ENCODE peak calls at places on chromosomes 1 and 21, in nine cellular contexts. T, L, F, V, Q, O, D, I and X are unnamed samples.

GRCh38 chr1:112504666-112505399 is 3.9 kb upstream of the WNT2B start:
- DNase-seq in T (no peak), L (no peak), F (no peak), V (no peak), Q (no peak), O (no peak), D (no peak), I (no peak), X (no peak)

GRCh38 chr1:188023206-188023605 is 1194.5 kb downstream of the PLA2G4A start:
- DNase-seq in T (no peak), L (no peak), F (no peak), V (peak), Q (no peak), O (no peak), D (no peak), I (no peak), X (peak)

GRCh38 chr1:230109871-230110667 is 43.0 kb downstream of the GALNT2 start:
- DNase-seq in T (no peak), L (no peak), F (no peak), V (no peak), Q (peak), O (no peak), D (no peak), I (no peak), X (no peak)

GRCh38 chr1:200258447-200259375 is 151.1 kb downstream of the ZNF281 start:
- DNase-seq in T (no peak), L (no peak), F (no peak), V (no peak), Q (no peak), O (no peak), D (peak), I (no peak), X (peak)

GRCh38 chr1:29256979-29257804 is 20.9 kb downstream of the PTPRU start:
- DNase-seq in T (peak), L (no peak), F (no peak), V (peak), Q (peak), O (no peak), D (peak), I (no peak), X (peak)

GRCh38 chr1:30512253-30512921 is 211.0 kb downstream of the MATN1 start:
- DNase-seq in T (no peak), L (no peak), F (no peak), V (peak), Q (no peak), O (no peak), D (peak), I (no peak), X (no peak)

GRCh38 chr1:54994355-54994990 is 4.3 kb upstream of the BSND start:
- DNase-seq in T (no peak), L (no peak), F (no peak), V (no peak), Q (no peak), O (no peak), D (no peak), I (no peak), X (no peak)

GRCh38 chr1:171881466-171881865 is 40.2 kb downstream of the DNM3 start:
- DNase-seq in T (no peak), L (peak), F (no peak), V (no peak), Q (no peak), O (no peak), D (no peak), I (no peak), X (no peak)

GRCh38 chr1:193762276-193762675 is 575.9 kb upstream of the B3GALT2 start:
- DNase-seq in T (no peak), L (no peak), F (no peak), V (no peak), Q (no peak), O (no peak), D (no peak), I (no peak), X (no peak)

GRCh38 chr1:998905-999796 is 746 bp downstream of the HES4 start:
- DNase-seq in T (peak), L (peak), F (no peak), V (no peak), Q (peak), O (no peak), D (no peak), I (no peak), X (peak)

GRCh38 chr1:239987103-239987745 is 104.5 kb upstream of the FMN2 start:
- DNase-seq in T (peak), L (peak), F (peak), V (peak), Q (no peak), O (no peak), D (peak), I (peak), X (peak)

GRCh38 chr1:203619091-203619780 is 7.4 kb upstream of the ATP2B4 start:
- DNase-seq in T (no peak), L (no peak), F (no peak), V (no peak), Q (no peak), O (no peak), D (no peak), I (no peak), X (no peak)

GRCh38 chr1:12113433-12114339 is 50.6 kb downstream of the TNFRSF8 start:
- DNase-seq in T (no peak), L (no peak), F (no peak), V (peak), Q (no peak), O (no peak), D (peak), I (no peak), X (peak)

GRCh38 chr21:46667191-46667734 is 31.8 kb downstream of the PRMT2 start:
- DNase-seq in T (no peak), L (no peak), F (no peak), V (peak), Q (no peak), O (no peak), D (peak), I (no peak), X (peak)

GRCh38 chr1:53602376-53602775 is 136.6 kb downstream of the GLIS1 start:
- DNase-seq in T (peak), L (no peak), F (no peak), V (no peak), Q (peak), O (no peak), D (no peak), I (no peak), X (no peak)

GRCh38 chr1:173195596-173196088 is 11.5 kb downstream of the TNFSF4 start:
- DNase-seq in T (no peak), L (no peak), F (no peak), V (no peak), Q (no peak), O (no peak), D (no peak), I (no peak), X (no peak)

GRCh38 chr1:224377676-224378006 is 21.0 kb downstream of the CNIH4 start:
- DNase-seq in T (no peak), L (no peak), F (no peak), V (peak), Q (no peak), O (peak), D (peak), I (no peak), X (peak)

GRCh38 chr1:94633051-94633450 is 91.5 kb upstream of the F3 start:
- DNase-seq in T (no peak), L (peak), F (no peak), V (no peak), Q (no peak), O (no peak), D (peak), I (peak), X (peak)

GRCh38 chr1:85282424-85282823 is 6.0 kb upstream of the BCL10 start:
- DNase-seq in T (no peak), L (no peak), F (no peak), V (no peak), Q (no peak), O (no peak), D (no peak), I (no peak), X (no peak)

GRCh38 chr1:33424205-33424604 is 6.7 kb downstream of the PHC2 start:
- DNase-seq in T (no peak), L (no peak), F (no peak), V (peak), Q (no peak), O (no peak), D (peak), I (peak), X (no peak)

GRCh38 chr1:238647877-238648276 is 738.5 kb upstream of the CHRM3 start:
- DNase-seq in T (no peak), L (no peak), F (no peak), V (peak), Q (no peak), O (peak), D (peak), I (peak), X (peak)

GRCh38 chr1:168631671-168632400 is 55.4 kb downstream of the XCL1 start:
- DNase-seq in T (no peak), L (no peak), F (no peak), V (no peak), Q (no peak), O (no peak), D (no peak), I (no peak), X (no peak)

GRCh38 chr1:202462342-202463076 is 114.0 kb downstream of the PPP1R12B start:
- DNase-seq in T (no peak), L (no peak), F (no peak), V (no peak), Q (no peak), O (no peak), D (no peak), I (no peak), X (no peak)

DNA sequence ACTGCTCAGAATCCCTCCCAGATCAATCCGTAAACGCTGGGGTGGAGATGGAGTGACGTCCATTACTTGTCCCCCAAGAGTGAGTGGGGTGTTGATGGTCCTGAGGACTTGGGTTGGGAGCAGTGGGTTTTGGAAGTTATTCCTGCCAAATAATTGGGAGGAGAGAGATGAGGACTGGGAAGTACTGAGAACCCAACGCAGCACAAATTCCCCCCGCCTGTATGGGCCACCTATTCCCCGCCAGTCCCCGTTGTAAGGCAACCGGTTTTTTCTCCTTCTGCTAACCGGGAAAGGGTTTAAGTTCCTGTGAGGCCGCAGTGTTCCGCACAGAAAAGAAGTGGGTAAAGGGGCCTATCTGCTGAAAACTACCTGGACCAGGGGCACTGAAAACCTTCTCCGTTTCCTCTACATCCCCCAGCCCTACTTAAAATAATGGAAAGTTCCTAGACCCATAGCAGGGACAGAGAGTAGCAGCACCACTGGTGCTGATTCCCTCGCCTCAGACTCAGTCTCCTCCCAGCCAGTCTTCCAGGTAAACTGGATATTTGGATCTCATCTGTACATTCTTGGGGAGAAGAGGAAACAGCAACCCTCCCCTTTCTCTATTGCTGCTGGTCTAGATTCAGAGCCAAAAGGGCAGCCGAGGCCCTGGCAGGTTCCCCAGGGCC is 738 bp downstream of the LURAP1 start:
- DNase-seq in T (no peak), L (no peak), F (no peak), V (no peak), Q (no peak), O (no peak), D (no peak), I (no peak), X (no peak)
- H3K4me3 ChIP-seq in T (no peak), L (no peak), F (peak), V (peak), Q (peak), O (peak), D (peak), I (peak), X (peak)

DNA sequence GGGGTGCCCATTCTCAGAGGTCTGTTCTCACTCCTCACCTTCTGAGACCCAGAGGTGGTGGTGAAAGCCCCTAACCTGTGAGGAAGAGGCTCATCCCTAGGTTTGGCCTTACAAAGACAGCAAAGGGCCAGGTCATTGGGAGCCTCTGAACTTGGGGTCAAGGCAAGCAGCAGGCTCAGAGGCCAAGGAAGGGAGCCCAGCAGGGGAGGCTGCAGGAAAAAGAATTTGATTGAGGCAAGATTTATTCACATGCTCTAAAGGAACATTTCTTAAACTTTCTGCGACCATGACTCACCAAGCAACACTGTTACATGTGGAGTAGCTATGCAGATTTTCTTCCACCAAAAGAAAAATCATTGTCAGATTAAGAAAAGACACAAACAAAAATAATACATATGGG is 132.5 kb upstream of the SYT6 start:
- DNase-seq in T (no peak), L (no peak), F (no peak), V (peak), Q (no peak), O (no peak), D (peak), I (no peak), X (peak)
- TF ChIP-seq CTCF in T (no peak), L (no peak), F (no peak), V (no peak), Q (no peak), O (no peak), D (peak), I (peak), X (no peak)

GRCh38 chr21:34519013-34519412 is 7.0 kb upstream of the KCNE1 start:
- DNase-seq in T (no peak), L (no peak), F (no peak), V (no peak), Q (no peak), O (no peak), D (no peak), I (no peak), X (no peak)
- H3K4me3 ChIP-seq in T (no peak), L (no peak), F (no peak), V (no peak), Q (no peak), O (no peak), D (no peak), I (no peak), X (no peak)

GRCh38 chr1:220121791-220122530 is 28.0 kb downstream of the IARS2 start:
- DNase-seq in T (peak), L (peak), F (no peak), V (no peak), Q (no peak), O (no peak), D (no peak), I (no peak), X (no peak)

GRCh38 chr1:220124542-220124941 is 30.6 kb downstream of the IARS2 start:
- DNase-seq in T (no peak), L (no peak), F (no peak), V (no peak), Q (no peak), O (no peak), D (peak), I (peak), X (no peak)

GRCh38 chr1:220119043-220119512 is 25.1 kb downstream of the IARS2 start:
- DNase-seq in T (no peak), L (no peak), F (no peak), V (no peak), Q (no peak), O (no peak), D (peak), I (no peak), X (peak)

GRCh38 chr1:220127076-220127475 is 33.1 kb downstream of the IARS2 start:
- DNase-seq in T (no peak), L (no peak), F (no peak), V (no peak), Q (no peak), O (no peak), D (no peak), I (no peak), X (no peak)

DNA sequence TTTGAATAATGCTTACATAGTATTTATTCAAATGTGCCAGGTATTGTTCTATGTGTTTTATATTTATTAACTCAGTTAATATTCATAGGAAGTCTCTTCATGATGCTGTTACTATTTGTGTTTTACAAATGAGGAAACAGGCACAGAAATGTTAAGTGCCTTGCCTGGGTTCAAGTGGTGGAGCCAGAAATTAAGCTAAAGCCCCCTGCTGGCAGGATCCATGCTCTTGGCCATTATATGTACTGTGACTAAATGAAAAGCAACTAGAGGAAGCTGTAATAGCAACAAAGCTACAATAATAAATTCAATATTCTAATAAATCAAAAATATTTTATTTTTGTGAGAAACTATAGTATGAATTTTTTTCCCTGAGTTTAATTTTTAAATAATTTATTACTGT is 30.0 kb downstream of the IARS2 start:
- DNase-seq in T (no peak), L (no peak), F (no peak), V (no peak), Q (no peak), O (no peak), D (no peak), I (no peak), X (peak)
- TF ChIP-seq CTCF in T (no peak), L (no peak), F (no peak), V (peak), Q (no peak), O (peak), D (peak), I (peak), X (peak)

DNA sequence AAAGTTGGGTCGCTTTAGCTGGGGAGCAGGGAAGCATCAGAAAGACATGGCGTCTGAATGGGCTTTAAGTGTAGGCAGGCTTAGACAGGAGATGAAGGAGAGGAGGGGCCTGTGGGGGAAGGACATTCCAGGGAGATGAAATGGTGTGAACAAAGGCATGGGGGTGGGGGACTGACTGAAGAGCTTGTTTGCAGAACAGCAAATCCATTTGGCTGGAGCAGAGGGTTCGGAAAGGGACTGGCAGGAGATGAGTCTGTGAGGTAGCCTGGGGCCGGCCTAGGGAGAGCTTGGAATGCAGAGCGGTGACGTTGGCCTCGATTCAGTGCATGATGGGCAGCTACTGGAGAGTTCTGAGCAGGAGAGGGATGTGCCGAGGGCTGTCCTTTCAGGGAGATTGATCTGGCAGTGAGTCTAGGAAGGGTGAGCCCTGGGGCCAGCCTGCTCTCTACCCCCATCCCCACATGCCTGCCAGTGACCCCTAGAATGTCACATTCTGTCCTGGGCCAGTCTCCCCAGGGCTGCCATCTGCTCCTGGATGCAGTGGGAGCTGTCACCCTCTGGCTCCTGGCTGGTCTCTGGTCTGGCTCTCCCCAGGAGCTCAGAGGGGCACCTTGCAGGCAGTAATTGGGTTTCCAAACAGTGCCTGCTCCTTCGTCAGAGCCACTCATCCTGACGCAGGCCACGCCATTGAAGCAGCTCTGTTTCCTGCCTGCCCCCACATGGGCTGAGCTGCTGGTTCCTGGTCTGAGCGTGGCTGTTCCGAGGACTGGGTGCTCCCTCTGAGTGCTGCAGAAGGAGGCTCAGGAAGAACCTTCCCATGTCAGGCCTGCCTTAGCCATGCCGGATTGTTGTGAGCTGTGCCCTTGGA is 22.3 kb upstream of the TMEM222 start:
- DNase-seq in T (peak), L (no peak), F (peak), V (peak), Q (peak), O (no peak), D (peak), I (peak), X (peak)
- H3K4me3 ChIP-seq in T (no peak), L (no peak), F (no peak), V (no peak), Q (no peak), O (no peak), D (no peak), I (no peak), X (no peak)

DNA sequence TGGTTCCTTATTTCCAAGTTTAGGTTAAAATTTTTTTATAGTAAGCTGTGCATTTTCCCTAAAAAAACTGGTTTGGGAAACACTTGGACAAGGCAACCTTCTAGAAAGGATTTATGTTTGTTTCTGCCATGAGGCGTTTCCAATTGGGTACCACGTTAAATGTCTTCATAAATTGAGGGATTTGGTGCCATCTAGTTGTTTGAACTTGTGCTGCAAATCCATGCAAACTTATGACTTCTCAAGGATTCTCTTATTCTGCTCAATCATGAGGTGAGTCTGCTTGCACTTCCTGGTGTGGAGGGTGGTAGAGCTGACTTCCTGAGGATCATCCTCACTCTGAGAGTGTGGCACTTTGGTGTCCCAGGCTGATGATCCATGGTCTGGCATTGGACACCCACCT is 123.3 kb downstream of the PCNX2 start:
- DNase-seq in T (no peak), L (no peak), F (no peak), V (peak), Q (no peak), O (no peak), D (peak), I (peak), X (peak)
- TF ChIP-seq CTCF in T (peak), L (no peak), F (peak), V (peak), Q (no peak), O (peak), D (peak), I (peak), X (peak)